ENCODE peak calls at places on chromosomes 6 and 20, in four cellular contexts. L is CD4-positive, alpha-beta T cell; E is tibial artery; V is epithelial cell of esophagus. O is an unnamed sample.

GRCh38 chr20:44174996-44175766 is 11.8 kb downstream of the JPH2 start:
- DNase-seq in E (no peak), L (no peak), V (no peak), O (no peak)

GRCh38 chr6:43383021-43383667 is 13.7 kb upstream of the ZNF318 start:
- DNase-seq in L (no peak), E (no peak), V (peak), O (no peak)

GRCh38 chr6:30845183-30845582 is 39.1 kb upstream of the DDR1 start:
- DNase-seq in E (no peak), L (no peak), V (no peak), O (no peak)

GRCh38 chr20:40331699-40332098 is 357.3 kb downstream of the MAFB start:
- DNase-seq in L (no peak), V (peak), E (peak), O (no peak)

GRCh38 chr6:24761193-24761835 is 13.4 kb upstream of the GMNN start:
- DNase-seq in V (no peak), L (no peak), E (no peak), O (no peak)

GRCh38 chr6:106178900-106179299 is 92.8 kb downstream of the PRDM1 start:
- DNase-seq in E (no peak), L (no peak), V (no peak), O (no peak)

GRCh38 chr6:89928604-89929003 is 34.3 kb downstream of the GJA10 start:
- DNase-seq in L (no peak), V (peak), E (no peak), O (no peak)

GRCh38 chr20:31593221-31594001 is 11.7 kb upstream of the ID1 start:
- DNase-seq in E (no peak), L (no peak), V (peak), O (no peak)

GRCh38 chr6:99130897-99131873 is 183.4 kb upstream of the FBXL4 start:
- DNase-seq in E (no peak), V (no peak), L (no peak), O (no peak)

GRCh38 chr6:37897819-37898534 is 78.5 kb downstream of the ZFAND3 start:
- DNase-seq in V (no peak), E (no peak), L (no peak), O (no peak)

GRCh38 chr6:134774244-134774643 is 175.7 kb downstream of the ALDH8A1 start:
- DNase-seq in L (no peak), V (peak), E (no peak), O (no peak)

GRCh38 chr6:141451508-141452353 is 681.0 kb upstream of the GJE1 start:
- DNase-seq in V (peak), L (no peak), E (no peak), O (no peak)

GRCh38 chr6:30615219-30615957 is 1.7 kb downstream of the PPP1R10 start:
- DNase-seq in V (peak), L (peak), E (peak), O (peak)

GRCh38 chr6:98094696-98095095 is 739.7 kb upstream of the POU3F2 start:
- DNase-seq in E (no peak), V (peak), L (no peak), O (no peak)

GRCh38 chr6:156557269-156557885 is 219.8 kb upstream of the ARID1B start:
- DNase-seq in L (no peak), E (peak), V (peak), O (no peak)

GRCh38 chr6:43053545-43054205 is at the start of gene CUL7:
- DNase-seq in L (peak), E (peak), V (peak), O (peak)

GRCh38 chr20:28616354-28616753 is 2641.1 kb upstream of the DEFB115 start:
- DNase-seq in V (no peak), E (no peak), L (no peak), O (no peak)

GRCh38 chr6:157898169-157898568 is 75.1 kb downstream of the SNX9 start:
- DNase-seq in L (no peak), E (no peak), V (no peak), O (no peak)

GRCh38 chr6:78995946-78996345 is 82.1 kb downstream of the PHIP start:
- DNase-seq in V (peak), L (no peak), E (no peak), O (no peak)

GRCh38 chr6:41228616-41229015 is 467 bp downstream of the TREML4 start:
- DNase-seq in L (no peak), V (peak), E (no peak), O (no peak)

GRCh38 chr6:123808556-123808955 is 4.9 kb downstream of the NKAIN2 start:
- DNase-seq in L (no peak), E (no peak), V (peak), O (no peak)

GRCh38 chr6:13428528-13429405 is 58.6 kb downstream of the GFOD1 start:
- DNase-seq in V (no peak), L (no peak), E (no peak), O (no peak)

GRCh38 chr6:154668156-154668555 is 65.1 kb upstream of the SCAF8 start:
- DNase-seq in V (no peak), L (no peak), E (no peak), O (no peak)

GRCh38 chr6:108582618-108583017 is 21.9 kb downstream of the FOXO3 start:
- DNase-seq in E (no peak), L (no peak), V (no peak), O (no peak)

GRCh38 chr6:36655073-36655847 is 23.3 kb upstream of the CDKN1A start:
- DNase-seq in V (no peak), L (no peak), E (no peak), O (no peak)

GRCh38 chr20:7742479-7742878 is 197.8 kb downstream of the HAO1 start:
- DNase-seq in E (no peak), L (no peak), V (peak), O (no peak)

GRCh38 chr20:5996765-5997164 is 46.3 kb downstream of the MCM8 start:
- DNase-seq in E (no peak), V (no peak), L (no peak), O (no peak)

GRCh38 chr20:6122873-6123649 is at the start of gene FERMT1:
- DNase-seq in V (peak), L (no peak), E (no peak), O (peak)

GRCh38 chr6:90610671-90611542 is 24.0 kb upstream of the MAP3K7 start:
- DNase-seq in L (no peak), E (peak), V (peak), O (peak)

GRCh38 chr20:63568986-63569949 is 4.8 kb downstream of the HELZ2 start:
- DNase-seq in V (no peak), L (no peak), E (no peak), O (no peak)

GRCh38 chr20:14093652-14094051 is 98.3 kb downstream of the MACROD2 start:
- DNase-seq in E (no peak), V (no peak), L (no peak), O (no peak)

GRCh38 chr6:23180504-23181293 is 611.3 kb downstream of the HDGFL1 start:
- DNase-seq in E (no peak), V (peak), L (no peak), O (no peak)
- TF ChIP-seq CTCF in E (no peak), V (no peak), L (no peak), O (no peak)

DNA sequence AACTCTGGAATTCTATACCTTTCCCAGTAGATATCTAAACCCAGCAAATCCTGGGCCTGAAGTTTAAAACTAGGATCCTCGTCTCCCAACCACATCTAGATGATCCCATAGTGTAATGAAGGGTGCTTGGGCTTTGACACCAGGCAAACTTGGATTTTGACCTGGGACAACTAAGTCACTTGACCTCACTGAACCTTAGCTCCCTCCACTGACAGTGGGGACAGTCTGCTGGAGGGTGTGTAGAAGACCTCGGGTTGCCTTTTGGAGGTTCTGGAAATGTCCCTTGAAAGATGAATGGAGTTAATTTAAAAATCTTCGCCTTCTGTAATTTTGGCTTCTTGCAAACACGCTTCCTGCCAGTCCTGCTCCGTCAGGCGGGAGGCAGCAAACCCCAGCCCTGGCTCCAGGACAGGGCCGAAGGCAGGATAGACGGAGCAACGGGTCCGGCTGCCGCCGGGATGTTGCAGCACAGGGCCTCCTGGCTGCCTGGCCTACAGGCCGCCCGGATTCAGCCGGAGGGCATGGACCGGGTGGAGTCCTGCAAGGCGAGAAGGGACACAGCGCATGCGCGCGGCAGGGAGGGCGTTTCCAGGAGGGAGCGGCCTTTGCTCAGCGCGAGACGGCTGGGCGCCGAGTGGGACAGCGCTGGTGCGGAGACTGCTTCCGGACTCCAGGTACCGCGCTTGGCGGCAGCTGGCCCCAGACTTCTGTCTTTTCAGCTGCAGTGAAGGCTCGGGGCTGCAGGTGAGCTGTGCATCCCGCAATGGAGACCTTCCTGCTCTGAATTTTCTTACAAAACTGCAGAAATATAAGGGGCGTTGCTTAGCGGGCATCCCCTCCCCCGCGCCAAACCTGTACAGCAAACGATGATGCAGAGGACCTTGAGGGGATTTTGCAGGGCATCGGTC is at the start of gene TMEM14A:
- DNase-seq in L (peak), E (peak), V (peak), O (peak)
- TF ChIP-seq CTCF in L (no peak), E (no peak), V (peak), O (no peak)

GRCh38 chr6:137202078-137202477 is 17.1 kb downstream of the IFNGR1 start:
- DNase-seq in V (peak), E (no peak), L (no peak), O (no peak)
- TF ChIP-seq CTCF in V (peak), E (no peak), L (no peak), O (no peak)

GRCh38 chr20:37903317-37904007 is 535 bp downstream of the VSTM2L start:
- DNase-seq in E (no peak), L (no peak), V (no peak), O (no peak)
- TF ChIP-seq CTCF in E (peak), L (no peak), V (no peak), O (peak)

GRCh38 chr20:25470045-25470444 is 62.6 kb downstream of the GINS1 start:
- DNase-seq in V (peak), E (no peak), L (peak), O (no peak)
- TF ChIP-seq CTCF in V (peak), E (peak), L (peak), O (no peak)

DNA sequence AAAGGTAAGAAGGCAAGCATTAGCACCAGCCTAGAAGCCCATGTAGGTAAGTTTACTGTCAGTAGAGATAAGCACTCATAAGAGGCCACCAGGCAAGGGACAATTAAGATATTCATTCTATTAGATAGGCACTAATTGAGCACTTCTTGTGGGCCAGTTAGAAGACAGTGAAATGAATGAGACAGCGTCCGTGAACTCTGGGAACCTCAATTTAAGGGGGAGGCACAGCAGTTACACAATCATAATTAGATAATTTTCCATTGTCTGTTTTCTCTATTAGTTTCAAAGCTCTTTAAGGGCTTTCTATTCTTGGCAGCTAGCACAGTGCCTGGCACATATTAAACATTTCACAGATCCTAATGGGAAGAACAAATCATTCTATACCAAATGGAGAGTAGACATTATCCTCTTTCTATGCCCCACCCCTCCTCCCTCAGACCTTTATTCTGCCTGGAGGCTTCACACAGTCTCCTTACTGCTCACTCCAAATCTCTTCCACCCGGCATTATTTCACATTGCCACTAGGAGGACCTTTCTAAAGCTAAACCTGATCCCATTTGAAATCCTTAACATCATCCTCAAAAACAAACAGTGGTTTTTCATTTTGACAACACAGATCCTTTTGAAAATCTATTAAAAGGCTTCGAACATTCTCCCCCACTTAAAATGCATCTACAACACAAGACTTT is 529.6 kb downstream of the ADGRB3 start:
- DNase-seq in L (no peak), V (peak), E (no peak), O (no peak)
- TF ChIP-seq CTCF in L (no peak), V (peak), E (no peak), O (peak)

O was measured in mesothelial cell of epicardium.